ENCODE peak calls at places on chromosomes 5 and 9, in six cellular contexts. One of them, this sample, is unnamed. For H3K4me1, the result is how much of the 10 kb centered on the place peaks cover.

GRCh38 chr9:134219721-134220060 is 55.3 kb upstream of the RNU6ATAC start:
- DNase-seq in aorta: peak
- DNase-seq in stomach: no peak
- DNase-seq in upper lobe of left lung: no peak
- DNase-seq in colonic mucosa: no peak
- DNase-seq in Peyer's patch: no peak
- DNase-seq in this sample: peak

GRCh38 chr9:36924071-36924470 is 110.0 kb downstream of the PAX5 start:
- DNase-seq in aorta: no peak
- DNase-seq in stomach: no peak
- DNase-seq in upper lobe of left lung: no peak
- DNase-seq in colonic mucosa: no peak
- DNase-seq in Peyer's patch: no peak
- DNase-seq in this sample: no peak

GRCh38 chr5:26847041-26847736 is 191.2 kb downstream of the CDH9 start:
- DNase-seq in aorta: no peak
- DNase-seq in stomach: peak
- DNase-seq in upper lobe of left lung: no peak
- DNase-seq in colonic mucosa: no peak
- DNase-seq in Peyer's patch: no peak
- DNase-seq in this sample: no peak

GRCh38 chr5:51404256-51404655 is 21.0 kb downstream of the ISL1 start:
- DNase-seq in aorta: no peak
- DNase-seq in stomach: no peak
- DNase-seq in upper lobe of left lung: no peak
- DNase-seq in colonic mucosa: no peak
- DNase-seq in Peyer's patch: no peak
- DNase-seq in this sample: no peak

GRCh38 chr5:131505237-131505908 is 129.7 kb downstream of the RAPGEF6 start:
- DNase-seq in aorta: no peak
- DNase-seq in stomach: no peak
- DNase-seq in upper lobe of left lung: no peak
- DNase-seq in colonic mucosa: no peak
- DNase-seq in Peyer's patch: no peak
- DNase-seq in this sample: no peak

GRCh38 chr9:123722378-123722777 is 207.5 kb downstream of the DENND1A start:
- DNase-seq in aorta: no peak
- DNase-seq in stomach: no peak
- DNase-seq in upper lobe of left lung: no peak
- DNase-seq in colonic mucosa: no peak
- DNase-seq in Peyer's patch: no peak
- DNase-seq in this sample: no peak

GRCh38 chr9:26685857-26686256 is 206.7 kb downstream of the CAAP1 start:
- DNase-seq in aorta: no peak
- DNase-seq in stomach: no peak
- DNase-seq in upper lobe of left lung: no peak
- DNase-seq in colonic mucosa: no peak
- DNase-seq in Peyer's patch: no peak
- DNase-seq in this sample: no peak

GRCh38 chr9:4339783-4340335 is 40.0 kb upstream of the GLIS3 start:
- DNase-seq in aorta: no peak
- DNase-seq in stomach: no peak
- DNase-seq in upper lobe of left lung: no peak
- DNase-seq in colonic mucosa: no peak
- DNase-seq in Peyer's patch: no peak
- DNase-seq in this sample: no peak

GRCh38 chr9:14212116-14212515 is 101.8 kb downstream of the NFIB start:
- DNase-seq in aorta: no peak
- DNase-seq in stomach: no peak
- DNase-seq in upper lobe of left lung: no peak
- DNase-seq in colonic mucosa: no peak
- DNase-seq in Peyer's patch: no peak
- DNase-seq in this sample: no peak

GRCh38 chr9:119370816-119371215 is 1.6 kb upstream of the BRINP1 start:
- DNase-seq in aorta: peak
- DNase-seq in stomach: no peak
- DNase-seq in upper lobe of left lung: no peak
- DNase-seq in colonic mucosa: peak
- DNase-seq in Peyer's patch: no peak
- DNase-seq in this sample: peak

GRCh38 chr5:125597338-125597737 is 825.9 kb upstream of the GRAMD2B start:
- DNase-seq in aorta: no peak
- DNase-seq in stomach: no peak
- DNase-seq in upper lobe of left lung: no peak
- DNase-seq in colonic mucosa: no peak
- DNase-seq in Peyer's patch: no peak
- DNase-seq in this sample: no peak

GRCh38 chr9:76412638-76413037 is 18.4 kb upstream of the RFK start:
- DNase-seq in aorta: no peak
- DNase-seq in stomach: no peak
- DNase-seq in upper lobe of left lung: no peak
- DNase-seq in colonic mucosa: no peak
- DNase-seq in Peyer's patch: no peak
- DNase-seq in this sample: no peak

GRCh38 chr5:146007270-146007669 is 70.9 kb downstream of the SH3RF2 start:
- DNase-seq in aorta: no peak
- DNase-seq in stomach: no peak
- DNase-seq in upper lobe of left lung: no peak
- DNase-seq in colonic mucosa: no peak
- DNase-seq in Peyer's patch: no peak
- DNase-seq in this sample: no peak

GRCh38 chr5:74638776-74639537 is 1.6 kb downstream of the ENC1 start:
- DNase-seq in aorta: no peak
- DNase-seq in stomach: no peak
- DNase-seq in upper lobe of left lung: no peak
- DNase-seq in colonic mucosa: peak
- DNase-seq in Peyer's patch: no peak
- DNase-seq in this sample: no peak
- H3K4me1 ChIP-seq in aorta: under half
- H3K4me1 ChIP-seq in stomach: half or more
- H3K4me1 ChIP-seq in upper lobe of left lung: under half
- H3K4me1 ChIP-seq in colonic mucosa: under half
- H3K4me1 ChIP-seq in Peyer's patch: under half
- H3K4me1 ChIP-seq in this sample: under half

GRCh38 chr9:135370411-135371375 is 108.9 kb upstream of the PPP1R26 start:
- DNase-seq in aorta: no peak
- DNase-seq in stomach: no peak
- DNase-seq in upper lobe of left lung: no peak
- DNase-seq in colonic mucosa: no peak
- DNase-seq in Peyer's patch: no peak
- DNase-seq in this sample: no peak
- H3K27ac ChIP-seq in aorta: no peak
- H3K27ac ChIP-seq in stomach: no peak
- H3K27ac ChIP-seq in upper lobe of left lung: no peak
- H3K27ac ChIP-seq in colonic mucosa: no peak
- H3K27ac ChIP-seq in Peyer's patch: no peak
- H3K27ac ChIP-seq in this sample: no peak

DNA sequence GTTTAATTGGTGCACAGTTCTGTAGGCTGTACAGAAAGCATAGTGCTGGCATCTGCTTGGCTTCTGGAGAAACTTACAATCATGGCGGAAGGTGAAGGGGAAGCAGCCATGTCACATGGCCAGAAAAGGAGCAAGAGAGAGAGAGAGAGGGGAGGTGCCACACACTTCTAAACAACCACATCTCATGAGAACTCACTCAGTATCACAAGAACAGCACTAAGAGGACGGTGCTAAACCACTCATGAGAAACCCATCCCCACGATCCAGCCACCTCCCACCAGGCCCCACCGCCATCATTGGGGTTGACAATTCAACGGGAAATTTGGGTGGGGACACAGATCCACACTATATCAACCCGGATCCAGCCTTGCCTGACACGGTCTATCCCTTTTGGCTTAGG is 28.9 kb upstream of the IER5L start:
- DNase-seq in aorta: no peak
- DNase-seq in stomach: no peak
- DNase-seq in upper lobe of left lung: no peak
- DNase-seq in colonic mucosa: no peak
- DNase-seq in Peyer's patch: no peak
- DNase-seq in this sample: no peak
- H3K4me1 ChIP-seq in aorta: under half
- H3K4me1 ChIP-seq in stomach: under half
- H3K4me1 ChIP-seq in upper lobe of left lung: under half
- H3K4me1 ChIP-seq in colonic mucosa: under half
- H3K4me1 ChIP-seq in Peyer's patch: under half
- H3K4me1 ChIP-seq in this sample: under half

GRCh38 chr5:54656261-54656728 is 138.7 kb downstream of the SNX18 start:
- DNase-seq in aorta: no peak
- DNase-seq in stomach: peak
- DNase-seq in upper lobe of left lung: no peak
- DNase-seq in colonic mucosa: no peak
- DNase-seq in Peyer's patch: no peak
- DNase-seq in this sample: no peak
- H3K27ac ChIP-seq in aorta: peak
- H3K27ac ChIP-seq in stomach: peak
- H3K27ac ChIP-seq in upper lobe of left lung: no peak
- H3K27ac ChIP-seq in colonic mucosa: no peak
- H3K27ac ChIP-seq in Peyer's patch: no peak
- H3K27ac ChIP-seq in this sample: peak

GRCh38 chr5:136034976-136035375 is 6.2 kb downstream of the TGFBI start:
- DNase-seq in aorta: no peak
- DNase-seq in stomach: no peak
- DNase-seq in upper lobe of left lung: no peak
- DNase-seq in colonic mucosa: no peak
- DNase-seq in Peyer's patch: no peak
- DNase-seq in this sample: peak
- H3K4me1 ChIP-seq in aorta: under half
- H3K4me1 ChIP-seq in stomach: under half
- H3K4me1 ChIP-seq in upper lobe of left lung: under half
- H3K4me1 ChIP-seq in colonic mucosa: under half
- H3K4me1 ChIP-seq in Peyer's patch: under half
- H3K4me1 ChIP-seq in this sample: half or more

GRCh38 chr5:21817668-21818419 is 1035.3 kb downstream of the CDH12 start:
- DNase-seq in aorta: no peak
- DNase-seq in stomach: no peak
- DNase-seq in upper lobe of left lung: no peak
- DNase-seq in colonic mucosa: no peak
- DNase-seq in Peyer's patch: no peak
- DNase-seq in this sample: no peak
- H3K27ac ChIP-seq in aorta: no peak
- H3K27ac ChIP-seq in stomach: no peak
- H3K27ac ChIP-seq in upper lobe of left lung: no peak
- H3K27ac ChIP-seq in colonic mucosa: no peak
- H3K27ac ChIP-seq in Peyer's patch: no peak
- H3K27ac ChIP-seq in this sample: no peak

GRCh38 chr5:96968614-96969013 is 32.7 kb downstream of the LNPEP start:
- DNase-seq in aorta: no peak
- DNase-seq in stomach: no peak
- DNase-seq in upper lobe of left lung: no peak
- DNase-seq in colonic mucosa: no peak
- DNase-seq in Peyer's patch: no peak
- DNase-seq in this sample: no peak

GRCh38 chr5:96969401-96969800 is 33.5 kb downstream of the LNPEP start:
- DNase-seq in aorta: no peak
- DNase-seq in stomach: no peak
- DNase-seq in upper lobe of left lung: no peak
- DNase-seq in colonic mucosa: no peak
- DNase-seq in Peyer's patch: no peak
- DNase-seq in this sample: no peak

GRCh38 chr5:96967400-96967799 is 31.5 kb downstream of the LNPEP start:
- DNase-seq in aorta: no peak
- DNase-seq in stomach: no peak
- DNase-seq in upper lobe of left lung: no peak
- DNase-seq in colonic mucosa: no peak
- DNase-seq in Peyer's patch: no peak
- DNase-seq in this sample: no peak

GRCh38 chr5:96968074-96968473 is 32.2 kb downstream of the LNPEP start:
- DNase-seq in aorta: no peak
- DNase-seq in stomach: no peak
- DNase-seq in upper lobe of left lung: no peak
- DNase-seq in colonic mucosa: no peak
- DNase-seq in Peyer's patch: no peak
- DNase-seq in this sample: no peak

GRCh38 chr5:96966801-96967200 is 30.9 kb downstream of the LNPEP start:
- DNase-seq in aorta: no peak
- DNase-seq in stomach: no peak
- DNase-seq in upper lobe of left lung: no peak
- DNase-seq in colonic mucosa: no peak
- DNase-seq in Peyer's patch: no peak
- DNase-seq in this sample: no peak
- H3K4me1 ChIP-seq in aorta: under half
- H3K4me1 ChIP-seq in stomach: half or more
- H3K4me1 ChIP-seq in upper lobe of left lung: under half
- H3K4me1 ChIP-seq in colonic mucosa: under half
- H3K4me1 ChIP-seq in Peyer's patch: under half
- H3K4me1 ChIP-seq in this sample: half or more

GRCh38 chr5:154873791-154874331 is 15.4 kb downstream of the CNOT8 start:
- DNase-seq in aorta: no peak
- DNase-seq in stomach: no peak
- DNase-seq in upper lobe of left lung: no peak
- DNase-seq in colonic mucosa: peak
- DNase-seq in Peyer's patch: no peak
- DNase-seq in this sample: no peak
- H3K27ac ChIP-seq in aorta: no peak
- H3K27ac ChIP-seq in stomach: no peak
- H3K27ac ChIP-seq in upper lobe of left lung: peak
- H3K27ac ChIP-seq in colonic mucosa: no peak
- H3K27ac ChIP-seq in Peyer's patch: no peak
- H3K27ac ChIP-seq in this sample: no peak